ENCODE peak calls at places on chromosomes 12 and 14, in ten cellular contexts. L, Y, F, G, T, M, U, P, O and X are unnamed samples.

GRCh38 chr12:86719381-86719780 is 463.2 kb upstream of the MGAT4C start:
- DNase-seq in L (no peak), Y (no peak), F (no peak), G (no peak), T (no peak), M (no peak), U (no peak), P (no peak), O (peak; percentile 66), X (no peak)

GRCh38 chr14:75881986-75882385 is 99.8 kb downstream of the TGFB3 start:
- DNase-seq in L (no peak), Y (no peak), F (no peak), G (no peak), T (no peak), M (no peak), U (no peak), P (no peak), O (no peak), X (no peak)

GRCh38 chr14:51616256-51616655 is 35.5 kb upstream of the FRMD6 start:
- DNase-seq in L (no peak), Y (no peak), F (no peak), G (no peak), T (no peak), M (no peak), U (no peak), P (no peak), O (no peak), X (no peak)

GRCh38 chr12:27645671-27646070 is 50.6 kb upstream of the REP15 start:
- DNase-seq in L (no peak), Y (no peak), F (no peak), G (no peak), T (no peak), M (no peak), U (no peak), P (no peak), O (no peak), X (no peak)

GRCh38 chr12:99810718-99811593 is 163.4 kb downstream of the GARIN6 start:
- DNase-seq in L (no peak), Y (no peak), F (no peak), G (no peak), T (no peak), M (no peak), U (no peak), P (no peak), O (no peak), X (no peak)

GRCh38 chr14:21258889-21259787 is 10.1 kb downstream of the HNRNPC start:
- DNase-seq in L (no peak), Y (no peak), F (no peak), G (no peak), T (no peak), M (no peak), U (no peak), P (no peak), O (no peak), X (no peak)

GRCh38 chr14:75274899-75275569 is 3.6 kb upstream of the FOS start:
- DNase-seq in L (peak; percentile 26), Y (peak; percentile 68), F (no peak), G (no peak), T (peak; percentile 85), M (no peak), U (no peak), P (peak; percentile 71), O (no peak), X (no peak)

GRCh38 chr12:67193705-67194104 is 75.5 kb upstream of the CAND1 start:
- DNase-seq in L (no peak), Y (no peak), F (no peak), G (peak; percentile 45), T (no peak), M (no peak), U (peak; percentile 26), P (peak; percentile 24), O (peak; percentile 1), X (no peak)

GRCh38 chr12:11081987-11082386 is 10.1 kb downstream of the TAS2R43 start:
- DNase-seq in L (no peak), Y (no peak), F (no peak), G (no peak), T (no peak), M (no peak), U (no peak), P (no peak), O (no peak), X (no peak)

GRCh38 chr12:11089246-11089645 is 2.9 kb downstream of the TAS2R43 start:
- DNase-seq in L (no peak), Y (no peak), F (no peak), G (no peak), T (no peak), M (no peak), U (no peak), P (no peak), O (no peak), X (no peak)

DNA sequence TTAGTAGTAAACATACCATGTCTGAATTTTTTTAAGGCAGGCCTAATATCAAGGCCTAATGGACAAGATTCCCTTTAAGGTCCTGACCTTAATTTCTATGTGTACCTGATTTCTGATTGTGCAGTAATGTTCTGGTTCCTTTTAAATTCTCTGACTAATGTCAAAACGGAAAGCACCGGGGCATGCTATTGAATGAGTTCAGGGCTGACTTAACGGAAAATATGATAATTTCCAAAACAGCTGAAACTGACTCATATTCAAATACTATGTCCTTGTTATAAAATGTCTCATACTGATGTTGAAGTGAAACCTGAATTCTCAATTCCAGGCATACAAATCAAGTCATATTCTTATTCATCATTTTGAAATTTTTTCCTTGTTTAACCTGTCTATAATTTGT is 6.7 kb downstream of the TAS2R43 start:
- DNase-seq in L (no peak), Y (no peak), F (no peak), G (no peak), T (no peak), M (no peak), U (no peak), P (no peak), O (no peak), X (no peak)
- TF ChIP-seq CTCF in L (no peak), Y (no peak), F (no peak), G (no peak), T (no peak), M (no peak), U (no peak), P (no peak), O (no peak), X (no peak)

GRCh38 chr12:58174316-58174715 is 232.9 kb downstream of the ATP23 start:
- DNase-seq in L (no peak), Y (no peak), F (no peak), G (no peak), T (no peak), M (no peak), U (no peak), P (no peak), O (no peak), X (no peak)

GRCh38 chr12:58171914-58172313 is 230.5 kb downstream of the ATP23 start:
- DNase-seq in L (no peak), Y (no peak), F (no peak), G (no peak), T (no peak), M (no peak), U (no peak), P (peak; percentile 81), O (peak; percentile 37), X (no peak)

GRCh38 chr12:58176296-58176869 is 235.0 kb downstream of the ATP23 start:
- DNase-seq in L (no peak), Y (no peak), F (no peak), G (peak; percentile 53), T (no peak), M (no peak), U (peak; percentile 23), P (peak; percentile 72), O (peak; percentile 14), X (peak; percentile 59)

GRCh38 chr12:58172433-58173073 is 231.2 kb downstream of the ATP23 start:
- DNase-seq in L (no peak), Y (no peak), F (no peak), G (no peak), T (no peak), M (no peak), U (no peak), P (no peak), O (no peak), X (no peak)

GRCh38 chr12:58177366-58177765 is 236.0 kb downstream of the ATP23 start:
- DNase-seq in L (no peak), Y (no peak), F (no peak), G (no peak), T (no peak), M (no peak), U (no peak), P (no peak), O (no peak), X (no peak)
- TF ChIP-seq CTCF in L (no peak), Y (no peak), F (no peak), G (no peak), T (no peak), M (no peak), U (no peak), P (no peak), O (no peak), X (no peak)

GRCh38 chr12:51911788-51912711 is 4.7 kb downstream of the ACVRL1 start:
- DNase-seq in L (no peak), Y (no peak), F (no peak), G (no peak), T (no peak), M (no peak), U (no peak), P (no peak), O (no peak), X (no peak)

GRCh38 chr12:51915003-51915625 is 7.8 kb downstream of the ACVRL1 start:
- DNase-seq in L (no peak), Y (no peak), F (no peak), G (no peak), T (no peak), M (no peak), U (no peak), P (no peak), O (no peak), X (no peak)

GRCh38 chr12:51911307-51911706 is 4.0 kb downstream of the ACVRL1 start:
- DNase-seq in L (no peak), Y (no peak), F (no peak), G (no peak), T (no peak), M (no peak), U (no peak), P (no peak), O (no peak), X (no peak)

GRCh38 chr12:51914034-51914923 is 7.0 kb downstream of the ACVRL1 start:
- DNase-seq in L (peak; percentile 55), Y (no peak), F (no peak), G (no peak), T (no peak), M (no peak), U (no peak), P (no peak), O (no peak), X (no peak)

GRCh38 chr12:51913071-51914033 is 6.0 kb downstream of the ACVRL1 start:
- DNase-seq in L (no peak), Y (no peak), F (no peak), G (no peak), T (no peak), M (no peak), U (no peak), P (no peak), O (no peak), X (no peak)
- TF ChIP-seq CTCF in L (no peak), Y (no peak), F (peak; percentile 1), G (no peak), T (no peak), M (no peak), U (no peak), P (no peak), O (no peak), X (no peak)

GRCh38 chr12:39581592-39581991 is 38.0 kb downstream of the ABCD2 start:
- DNase-seq in L (no peak), Y (no peak), F (no peak), G (no peak), T (no peak), M (no peak), U (peak; percentile 40), P (no peak), O (no peak), X (no peak)

GRCh38 chr12:39592295-39592694 is 27.3 kb downstream of the ABCD2 start:
- DNase-seq in L (no peak), Y (no peak), F (no peak), G (no peak), T (no peak), M (no peak), U (no peak), P (no peak), O (no peak), X (no peak)

GRCh38 chr12:39586811-39587210 is 32.8 kb downstream of the ABCD2 start:
- DNase-seq in L (no peak), Y (no peak), F (no peak), G (no peak), T (no peak), M (no peak), U (no peak), P (no peak), O (no peak), X (no peak)

GRCh38 chr12:39587247-39587646 is 32.4 kb downstream of the ABCD2 start:
- DNase-seq in L (no peak), Y (no peak), F (no peak), G (no peak), T (no peak), M (no peak), U (peak; percentile 15), P (peak; percentile 12), O (no peak), X (no peak)
- TF ChIP-seq CTCF in L (peak; percentile 64), Y (no peak), F (no peak), G (no peak), T (peak; percentile 63), M (peak; percentile 23), U (peak; percentile 43), P (no peak), O (peak; percentile 12), X (no peak)